ENCODE peak calls at places on chromosome 7, in five cellular contexts. L is uterus, Z is mucosa of descending colon, I is mammary epithelial cell, B is left ventricle myocardium inferior. U is an unnamed sample. For H3K4me1, the result is how much of the 10 kb centered on the place peaks cover.

GRCh38 chr7:47448971-47449370 is 132.9 kb downstream of the TNS3 start:
- DNase-seq in B (no peak), I (no peak), Z (no peak), L (no peak), U (no peak)

GRCh38 chr7:155850730-155851678 is 38.7 kb upstream of the SHH start:
- DNase-seq in L (no peak), I (no peak), Z (no peak), B (no peak), U (no peak)

GRCh38 chr7:144407266-144407931 is 3.9 kb upstream of the NOBOX start:
- DNase-seq in B (no peak), Z (no peak), L (no peak), I (peak), U (no peak)

GRCh38 chr7:100003711-100004661 is 11.4 kb upstream of the ZKSCAN1 start:
- DNase-seq in I (no peak), L (no peak), Z (peak), B (no peak), U (no peak)

GRCh38 chr7:11742496-11742895 is 89.5 kb downstream of the THSD7A start:
- DNase-seq in L (no peak), I (no peak), B (no peak), Z (no peak), U (no peak)

GRCh38 chr7:94400022-94400421 is 5.3 kb downstream of the COL1A2 start:
- DNase-seq in I (no peak), Z (no peak), L (no peak), B (no peak), U (no peak)

GRCh38 chr7:150737265-150738055 is at the start of gene GIMAP5:
- DNase-seq in Z (no peak), L (no peak), I (no peak), B (no peak), U (peak)

GRCh38 chr7:148884299-148885022 is 370 bp upstream of the EZH2 start:
- DNase-seq in I (peak), B (peak), Z (peak), L (peak), U (peak)

GRCh38 chr7:150439926-150440325 is 10.5 kb upstream of the GIMAP8 start:
- DNase-seq in B (no peak), Z (no peak), L (no peak), I (no peak), U (no peak)

GRCh38 chr7:66205736-66206080 is 574 bp downstream of the TPST1 start:
- DNase-seq in L (peak), Z (peak), B (peak), I (no peak), U (no peak)

GRCh38 chr7:115087437-115087836 is 165.5 kb downstream of the MDFIC start:
- DNase-seq in I (peak), Z (no peak), B (no peak), L (peak), U (no peak)

GRCh38 chr7:156178214-156178613 is 366.0 kb upstream of the SHH start:
- DNase-seq in I (no peak), B (no peak), Z (no peak), L (no peak), U (no peak)

GRCh38 chr7:83550100-83550499 is 98.8 kb downstream of the SEMA3E start:
- DNase-seq in L (no peak), I (peak), B (no peak), Z (no peak), U (no peak)

GRCh38 chr7:25028370-25028971 is 48.5 kb upstream of the OSBPL3 start:
- DNase-seq in L (no peak), B (no peak), Z (no peak), I (peak), U (no peak)

GRCh38 chr7:13110107-13110506 is 422.7 kb downstream of the ARL4A start:
- DNase-seq in I (no peak), B (no peak), L (no peak), Z (no peak), U (no peak)

GRCh38 chr7:13117103-13117502 is 429.7 kb downstream of the ARL4A start:
- DNase-seq in Z (no peak), B (no peak), I (no peak), L (no peak), U (no peak)

GRCh38 chr7:13111230-13111629 is 423.8 kb downstream of the ARL4A start:
- DNase-seq in B (no peak), Z (no peak), L (no peak), I (no peak), U (no peak)

GRCh38 chr7:13115829-13116228 is 428.4 kb downstream of the ARL4A start:
- DNase-seq in I (no peak), B (no peak), Z (no peak), L (no peak), U (no peak)

GRCh38 chr7:13115157-13115772 is 427.8 kb downstream of the ARL4A start:
- DNase-seq in B (no peak), L (no peak), I (peak), Z (no peak), U (no peak)
- TF ChIP-seq CTCF in B (no peak), L (no peak), I (peak), Z (no peak), U (no peak)

GRCh38 chr7:4772306-4772705 is 3.1 kb upstream of the AP5Z1 start:
- DNase-seq in B (no peak), Z (no peak), L (no peak), I (no peak), U (no peak)

GRCh38 chr7:4770886-4771285 is 4.5 kb upstream of the AP5Z1 start:
- DNase-seq in I (no peak), L (no peak), B (no peak), Z (no peak), U (no peak)

GRCh38 chr7:4769753-4770152 is 5.7 kb upstream of the AP5Z1 start:
- DNase-seq in L (no peak), I (no peak), B (no peak), Z (no peak), U (no peak)

GRCh38 chr7:4774007-4774406 is 1.4 kb upstream of the AP5Z1 start:
- DNase-seq in L (no peak), Z (no peak), I (no peak), B (no peak), U (no peak)

GRCh38 chr7:4771737-4772136 is 3.7 kb upstream of the AP5Z1 start:
- DNase-seq in L (no peak), I (no peak), B (no peak), Z (no peak), U (no peak)
- H3K4me1 ChIP-seq in L (under half), I (under half), B (half or more), Z (under half), U (under half)

GRCh38 chr7:8190121-8190895 is 71.7 kb downstream of the ICA1 start:
- DNase-seq in B (no peak), L (peak), I (peak), Z (no peak), U (peak)
- H3K4me3 ChIP-seq in B (no peak), L (no peak), I (no peak), Z (no peak), U (no peak)

DNA sequence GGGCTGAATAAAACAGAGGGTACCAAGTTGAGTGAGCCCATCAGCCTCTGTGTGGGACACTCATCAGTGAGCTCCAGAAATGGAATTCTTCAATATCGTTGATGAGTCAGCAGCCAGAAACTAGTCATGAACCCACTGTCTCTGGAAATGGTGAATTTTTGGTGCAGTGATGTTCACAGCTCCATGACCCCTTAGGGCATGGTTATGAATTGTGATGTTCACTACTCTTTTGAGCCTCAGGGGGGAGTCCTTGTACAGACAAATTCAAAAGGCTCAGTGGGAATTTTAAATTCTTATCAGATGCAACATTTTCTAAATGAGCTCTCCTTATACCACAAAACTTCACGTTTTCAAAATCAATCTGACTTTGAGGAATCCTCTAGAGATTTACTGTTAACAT is 335.7 kb downstream of the PHTF2 start:
- DNase-seq in B (no peak), L (no peak), Z (no peak), I (peak), U (no peak)
- TF ChIP-seq CTCF in B (peak), L (no peak), Z (no peak), I (peak), U (no peak)

GRCh38 chr7:77563275-77563674 is 26.2 kb downstream of the PTPN12 start:
- DNase-seq in L (no peak), B (no peak), I (no peak), Z (no peak), U (no peak)

GRCh38 chr7:77553123-77553522 is 16.0 kb downstream of the PTPN12 start:
- DNase-seq in L (no peak), Z (no peak), B (no peak), I (no peak), U (no peak)

GRCh38 chr7:77561354-77561753 is 24.3 kb downstream of the PTPN12 start:
- DNase-seq in Z (no peak), B (no peak), L (no peak), I (no peak), U (no peak)

DNA sequence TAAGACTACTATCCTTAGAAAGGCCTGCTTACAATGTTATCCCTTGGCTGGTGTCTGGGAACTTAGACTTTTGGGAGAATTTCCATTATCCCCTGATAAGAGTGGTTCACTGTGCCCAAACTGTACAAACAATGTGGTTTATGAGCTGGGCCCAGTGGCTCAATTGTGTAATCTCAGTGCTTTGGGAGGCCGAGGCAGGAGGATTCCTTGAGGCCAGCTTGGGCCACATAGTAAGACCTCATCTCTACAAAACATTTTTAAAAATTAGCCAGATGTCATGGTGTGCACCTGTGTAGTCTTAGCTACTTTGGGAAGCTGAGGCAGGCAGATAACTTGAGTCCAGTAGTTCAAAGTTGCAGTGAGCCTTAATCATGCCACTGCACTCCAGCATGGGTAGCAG is 21.5 kb downstream of the PTPN12 start:
- DNase-seq in Z (no peak), L (no peak), B (no peak), I (no peak), U (no peak)
- H3K4me1 ChIP-seq in Z (under half), L (under half), B (half or more), I (under half), U (under half)

GRCh38 chr7:143000648-143001047 is 26.3 kb downstream of the OR9A2 start:
- DNase-seq in L (no peak), Z (no peak), I (no peak), B (no peak), U (no peak)

GRCh38 chr7:143005632-143006260 is 21.2 kb downstream of the OR9A2 start:
- DNase-seq in Z (no peak), L (no peak), B (no peak), I (no peak), U (no peak)

GRCh38 chr7:143002856-143003255 is 24.1 kb downstream of the OR9A2 start:
- DNase-seq in Z (peak), L (no peak), I (no peak), B (no peak), U (no peak)

GRCh38 chr7:143002106-143002505 is 24.8 kb downstream of the OR9A2 start:
- DNase-seq in B (no peak), I (peak), L (no peak), Z (no peak), U (no peak)

GRCh38 chr7:143003393-143004051 is 23.4 kb downstream of the OR9A2 start:
- DNase-seq in L (no peak), B (no peak), Z (no peak), I (peak), U (peak)
- H3K4me3 ChIP-seq in L (no peak), B (peak), Z (no peak), I (peak), U (no peak)

GRCh38 chr7:128010392-128011078 is 20.7 kb downstream of the LRRC4 start:
- DNase-seq in Z (no peak), B (no peak), I (no peak), L (no peak), U (no peak)
- TF ChIP-seq CTCF in Z (no peak), B (no peak), I (no peak), L (no peak), U (no peak)

DNA sequence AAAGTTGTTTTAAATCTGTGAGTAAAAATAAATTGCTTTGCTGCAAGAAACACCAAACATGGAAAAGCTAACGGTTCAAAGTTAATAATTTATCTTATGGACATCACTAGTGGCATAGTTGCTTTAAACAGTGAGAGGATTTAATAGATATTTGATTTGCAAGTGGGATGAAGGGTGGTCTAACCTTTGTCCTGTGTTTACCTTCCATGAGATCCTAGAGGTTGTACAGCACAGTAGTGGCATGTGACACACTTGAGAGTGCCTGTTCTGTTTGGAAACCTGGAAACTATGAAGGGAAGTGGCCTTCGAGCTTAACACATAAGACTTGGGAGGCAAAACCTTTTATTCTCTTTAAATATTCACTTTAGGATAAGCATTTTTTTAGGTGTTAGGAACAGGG is 16.0 kb downstream of the EGFR start:
- DNase-seq in Z (no peak), B (no peak), L (no peak), I (no peak), U (no peak)
- H3K4me1 ChIP-seq in Z (under half), B (under half), L (under half), I (under half), U (under half)

GRCh38 chr7:97039374-97040065 is 14.9 kb upstream of the DLX5 start:
- DNase-seq in B (no peak), Z (no peak), L (no peak), I (no peak), U (no peak)
- H3K4me3 ChIP-seq in B (no peak), Z (no peak), L (no peak), I (no peak), U (no peak)